ENCODE peak calls at places on chromosomes 13 and 19, in five cellular contexts. B is psoas muscle; C is CD8-positive, alpha-beta T cell; E is left lung; W is osteoblast. A is an unnamed sample. For H3K27me3, the result is how much of the 10 kb centered on the place peaks cover.

GRCh38 chr19:19774354-19775033 is 41.6 kb upstream of the ZNF14 start:
- DNase-seq in B (no peak), C (no peak), E (no peak), W (no peak), A (no peak)

GRCh38 chr19:48342841-48343540 is 17.6 kb downstream of the EMP3 start:
- DNase-seq in B (no peak), C (no peak), E (no peak), W (no peak), A (no peak)

GRCh38 chr19:53308339-53308811 is 25.2 kb upstream of the ZNF845 start:
- DNase-seq in B (no peak), C (peak), E (no peak), W (peak), A (no peak)

GRCh38 chr19:4014541-4015491 is 7.3 kb downstream of the PIAS4 start:
- DNase-seq in B (peak), C (peak), E (no peak), W (peak), A (peak)

GRCh38 chr13:41492432-41493267 is 35.3 kb downstream of the RGCC start:
- DNase-seq in B (no peak), C (peak), E (no peak), W (no peak), A (no peak)

GRCh38 chr19:47109541-47110375 is 3.8 kb downstream of the ZC3H4 start:
- DNase-seq in B (no peak), C (peak), E (no peak), W (no peak), A (no peak)

GRCh38 chr13:64758520-64758919 is 2471.6 kb downstream of the PCDH9 start:
- DNase-seq in B (no peak), C (no peak), E (no peak), W (no peak), A (no peak)

GRCh38 chr19:40407714-40408600 is 5.2 kb downstream of the PRX start:
- DNase-seq in B (no peak), C (no peak), E (no peak), W (peak), A (no peak)

GRCh38 chr19:1978346-1978894 is 37.1 kb downstream of the BTBD2 start:
- DNase-seq in B (no peak), C (no peak), E (no peak), W (no peak), A (no peak)

GRCh38 chr13:72141845-72142470 is 275.0 kb upstream of the DACH1 start:
- DNase-seq in B (no peak), C (no peak), E (no peak), W (no peak), A (no peak)

GRCh38 chr19:47253467-47253881 is 2.9 kb upstream of the CCDC9 start:
- DNase-seq in B (no peak), C (no peak), E (no peak), W (peak), A (no peak)

GRCh38 chr13:43301341-43301969 is 278.1 kb downstream of the DNAJC15 start:
- DNase-seq in B (no peak), C (no peak), E (no peak), W (no peak), A (no peak)

GRCh38 chr19:56191115-56191514 is 6.5 kb downstream of the ZSCAN5B start:
- DNase-seq in B (no peak), C (no peak), E (no peak), W (no peak), A (no peak)

GRCh38 chr19:10748924-10749434 is 31.1 kb downstream of the DNM2 start:
- DNase-seq in B (no peak), C (no peak), E (peak), W (peak), A (no peak)

GRCh38 chr19:40800997-40801377 is 2.0 kb downstream of the EGLN2 start:
- DNase-seq in B (no peak), C (no peak), E (no peak), W (no peak), A (no peak)

GRCh38 chr19:9721861-9722260 is 46.7 kb downstream of the ZNF846 start:
- DNase-seq in B (no peak), C (no peak), E (no peak), W (no peak), A (no peak)

GRCh38 chr13:97944396-97945029 is 9.0 kb upstream of the IPO5 start:
- DNase-seq in B (no peak), C (no peak), E (no peak), W (peak), A (no peak)

GRCh38 chr13:59354665-59355064 is 809.1 kb downstream of the DIAPH3 start:
- DNase-seq in B (no peak), C (no peak), E (no peak), W (no peak), A (no peak)

GRCh38 chr13:59346861-59347470 is 816.8 kb downstream of the DIAPH3 start:
- DNase-seq in B (no peak), C (no peak), E (no peak), W (no peak), A (no peak)

GRCh38 chr13:59358014-59358413 is 805.7 kb downstream of the DIAPH3 start:
- DNase-seq in B (no peak), C (no peak), E (no peak), W (peak), A (no peak)

GRCh38 chr13:59356607-59357006 is 807.1 kb downstream of the DIAPH3 start:
- DNase-seq in B (peak), C (no peak), E (peak), W (no peak), A (no peak)

DNA sequence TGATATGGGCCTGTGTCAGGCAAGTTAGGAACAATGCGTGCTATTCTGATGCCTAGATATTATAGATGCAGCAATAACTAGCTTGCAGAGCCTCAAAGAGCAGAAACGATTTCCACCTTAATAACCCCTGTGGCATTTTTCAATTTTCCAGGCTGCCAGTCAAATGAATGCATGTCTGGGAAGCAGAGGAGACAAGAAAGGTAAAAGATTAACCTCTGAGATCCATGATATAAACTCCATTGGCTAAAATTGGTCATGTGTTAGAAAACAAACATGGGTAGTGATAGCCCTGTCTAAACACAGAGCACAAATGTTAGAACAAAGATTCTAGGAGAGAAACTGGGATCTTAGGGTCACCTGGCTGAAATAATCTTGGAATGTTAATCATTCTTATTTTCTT is 811.1 kb downstream of the DIAPH3 start:
- DNase-seq in B (no peak), C (no peak), E (no peak), W (peak), A (no peak)
- H3K27me3 ChIP-seq in B (under half), C (under half), E (under half), W (under half), A (under half)

GRCh38 chr13:99896712-99897440 is 74.7 kb downstream of the ZIC5 start:
- DNase-seq in B (no peak), C (no peak), E (no peak), W (no peak), A (no peak)

GRCh38 chr13:99895999-99896695 is 75.4 kb downstream of the ZIC5 start:
- DNase-seq in B (no peak), C (no peak), E (no peak), W (no peak), A (no peak)

GRCh38 chr13:99894835-99895427 is 76.6 kb downstream of the ZIC5 start:
- DNase-seq in B (no peak), C (no peak), E (no peak), W (peak), A (no peak)

GRCh38 chr13:99894105-99894504 is 77.5 kb downstream of the ZIC5 start:
- DNase-seq in B (no peak), C (no peak), E (no peak), W (no peak), A (no peak)

DNA sequence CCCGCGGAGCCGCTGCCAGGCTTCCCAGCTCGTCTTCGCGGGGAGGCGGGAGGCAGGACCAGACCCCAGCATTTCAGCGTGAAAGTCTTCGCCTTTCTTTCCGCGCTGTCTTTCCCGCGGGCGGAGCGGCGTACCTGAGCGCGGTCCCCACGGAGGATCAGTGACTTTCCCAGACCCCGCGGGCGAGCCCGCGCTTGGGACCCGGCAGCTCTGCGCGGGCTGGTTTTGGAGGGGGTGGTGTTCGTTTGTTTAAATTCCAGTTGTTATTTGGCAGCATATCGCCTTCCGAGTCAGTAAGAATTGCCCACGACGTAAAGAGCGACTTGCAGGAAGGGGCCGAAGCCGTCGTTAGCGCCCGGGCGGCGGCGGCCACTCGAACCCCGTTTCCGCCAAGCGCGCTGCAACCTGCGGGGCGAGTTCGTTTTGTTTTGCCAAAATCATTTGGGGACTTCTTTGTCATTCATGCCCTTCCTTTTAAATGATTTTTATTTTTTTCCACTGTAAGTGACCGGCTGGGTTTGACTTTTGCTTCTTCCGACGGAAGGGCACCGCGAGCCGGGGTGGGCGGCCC is 76.1 kb downstream of the ZIC5 start:
- DNase-seq in B (no peak), C (no peak), E (no peak), W (peak), A (no peak)
- H3K27me3 ChIP-seq in B (under half), C (under half), E (under half), W (under half), A (under half)

GRCh38 chr19:45779231-45780145 is 2.8 kb downstream of the DMPK start:
- DNase-seq in B (peak), C (peak), E (peak), W (peak), A (peak)
- H3K27me3 ChIP-seq in B (under half), C (under half), E (under half), W (under half), A (under half)

DNA sequence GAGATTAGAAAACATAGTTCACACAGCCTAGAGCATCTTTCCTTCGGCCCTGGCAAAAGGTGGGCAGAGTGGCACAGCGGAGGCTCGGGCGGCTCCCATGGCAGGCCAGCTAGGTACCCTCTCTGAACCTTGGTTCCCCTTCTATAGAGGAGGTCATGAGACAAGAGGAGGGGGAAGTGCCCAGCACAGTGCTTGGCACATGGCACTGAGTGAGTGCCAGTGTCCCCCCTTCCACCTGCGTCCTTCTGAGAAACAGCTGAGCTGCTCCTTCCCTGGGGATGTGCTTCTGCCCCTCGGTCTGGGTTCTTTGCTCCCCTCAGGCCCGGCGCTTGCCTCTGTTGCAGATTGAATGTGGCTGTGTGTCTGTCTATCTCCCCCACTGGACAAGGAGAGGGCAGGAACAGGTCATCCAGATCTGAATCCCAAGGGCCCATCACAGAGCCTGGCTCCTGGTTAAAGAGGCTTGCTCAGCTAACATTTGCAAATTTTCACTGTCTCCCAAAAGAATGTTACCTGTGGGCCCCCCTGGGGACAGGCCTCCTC is 165.6 kb downstream of the USP12 start:
- DNase-seq in B (no peak), C (no peak), E (no peak), W (no peak), A (no peak)
- H3K27me3 ChIP-seq in B (under half), C (under half), E (under half), W (under half), A (under half)

A was measured in effector memory CD4-positive, alpha-beta T cell.